ENCODE peak calls at places on chromosomes 12 and 14, in five cellular contexts. L, H, W, Z and S are unnamed samples.

GRCh38 chr14:105885561-105886320 is 359.4 kb downstream of the TMEM121 start:
- DNase-seq in L (no peak), H (no peak), W (peak; percentile 1), Z (peak; percentile 1), S (no peak)

GRCh38 chr14:24565766-24566165 is 10.3 kb downstream of the CTSG start:
- DNase-seq in L (no peak), H (no peak), W (no peak), Z (no peak), S (no peak)

GRCh38 chr14:103629503-103630121 is 601 bp downstream of the KLC1 start:
- DNase-seq in L (no peak), H (no peak), W (peak; percentile 68), Z (peak; percentile 52), S (peak; percentile 24)

GRCh38 chr14:49977126-49977841 is 84.4 kb downstream of the ARF6 start:
- DNase-seq in L (no peak), H (no peak), W (no peak), Z (no peak), S (no peak)

GRCh38 chr14:71103662-71104484 is 196.6 kb downstream of the PCNX1 start:
- DNase-seq in L (peak; percentile 23), H (peak; percentile 54), W (no peak), Z (no peak), S (no peak)

GRCh38 chr14:95463173-95463901 is 53.1 kb downstream of the SYNE3 start:
- DNase-seq in L (no peak), H (no peak), W (no peak), Z (no peak), S (no peak)

GRCh38 chr14:78509516-78509915 is 339.3 kb downstream of the NRXN3 start:
- DNase-seq in L (no peak), H (no peak), W (no peak), Z (no peak), S (no peak)

GRCh38 chr14:50335389-50335788 is 23.3 kb downstream of the DMAC2L start:
- DNase-seq in L (peak; percentile 19), H (peak; percentile 72), W (peak; percentile 33), Z (peak; percentile 20), S (no peak)

DNA sequence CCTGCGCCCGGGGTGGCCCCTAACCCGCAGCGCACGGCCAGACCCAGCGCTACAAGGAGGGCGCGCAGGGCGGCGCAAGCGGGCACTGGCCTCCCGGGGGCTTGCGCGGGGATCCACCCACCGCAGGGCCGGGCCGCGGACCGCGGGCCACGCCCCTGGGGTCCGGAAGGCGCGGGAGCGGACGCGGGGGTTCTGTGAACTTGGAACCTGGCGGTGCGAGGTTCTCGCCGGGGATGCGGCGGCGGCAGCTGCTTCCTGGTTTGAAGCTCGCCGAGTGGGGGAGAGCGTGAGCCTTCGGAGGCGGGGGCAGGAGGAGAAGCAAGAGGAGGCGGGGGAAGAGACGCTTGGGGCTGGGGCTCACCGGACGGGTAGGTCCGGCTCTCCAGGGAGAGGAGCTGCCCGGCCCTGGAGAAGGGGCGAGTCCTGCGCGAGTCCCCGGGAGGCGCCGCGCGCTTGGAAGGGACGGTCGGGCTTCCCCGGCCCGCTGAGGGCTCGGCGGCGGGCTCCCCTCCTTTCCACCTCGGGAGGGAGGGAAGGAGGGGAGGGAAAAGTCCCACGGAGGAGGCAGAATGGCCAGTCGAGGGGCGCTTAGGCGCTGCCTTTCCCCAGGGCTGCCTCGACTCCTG is at the start of gene PRKCH:
- DNase-seq in L (peak; percentile 54), H (peak; percentile 33), W (peak; percentile 73), Z (peak; percentile 72), S (peak; percentile 58)
- TF ChIP-seq CTCF in L (no peak), H (peak; percentile 21), W (no peak), Z (no peak), S (peak; percentile 35)

GRCh38 chr12:47885012-47885501 is 19.7 kb downstream of the VDR start:
- DNase-seq in L (no peak), H (no peak), W (no peak), Z (no peak), S (no peak)

GRCh38 chr12:47885566-47885965 is 19.2 kb downstream of the VDR start:
- DNase-seq in L (no peak), H (no peak), W (no peak), Z (no peak), S (no peak)

GRCh38 chr12:47888127-47888819 is 16.5 kb downstream of the VDR start:
- DNase-seq in L (no peak), H (no peak), W (no peak), Z (peak; percentile 83), S (no peak)

GRCh38 chr12:47887529-47887928 is 17.3 kb downstream of the VDR start:
- DNase-seq in L (no peak), H (no peak), W (no peak), Z (no peak), S (no peak)

GRCh38 chr12:47886471-47887240 is 18.1 kb downstream of the VDR start:
- DNase-seq in L (no peak), H (no peak), W (no peak), Z (no peak), S (no peak)
- TF ChIP-seq CTCF in L (no peak), H (peak; percentile 14), W (no peak), Z (no peak), S (no peak)

DNA sequence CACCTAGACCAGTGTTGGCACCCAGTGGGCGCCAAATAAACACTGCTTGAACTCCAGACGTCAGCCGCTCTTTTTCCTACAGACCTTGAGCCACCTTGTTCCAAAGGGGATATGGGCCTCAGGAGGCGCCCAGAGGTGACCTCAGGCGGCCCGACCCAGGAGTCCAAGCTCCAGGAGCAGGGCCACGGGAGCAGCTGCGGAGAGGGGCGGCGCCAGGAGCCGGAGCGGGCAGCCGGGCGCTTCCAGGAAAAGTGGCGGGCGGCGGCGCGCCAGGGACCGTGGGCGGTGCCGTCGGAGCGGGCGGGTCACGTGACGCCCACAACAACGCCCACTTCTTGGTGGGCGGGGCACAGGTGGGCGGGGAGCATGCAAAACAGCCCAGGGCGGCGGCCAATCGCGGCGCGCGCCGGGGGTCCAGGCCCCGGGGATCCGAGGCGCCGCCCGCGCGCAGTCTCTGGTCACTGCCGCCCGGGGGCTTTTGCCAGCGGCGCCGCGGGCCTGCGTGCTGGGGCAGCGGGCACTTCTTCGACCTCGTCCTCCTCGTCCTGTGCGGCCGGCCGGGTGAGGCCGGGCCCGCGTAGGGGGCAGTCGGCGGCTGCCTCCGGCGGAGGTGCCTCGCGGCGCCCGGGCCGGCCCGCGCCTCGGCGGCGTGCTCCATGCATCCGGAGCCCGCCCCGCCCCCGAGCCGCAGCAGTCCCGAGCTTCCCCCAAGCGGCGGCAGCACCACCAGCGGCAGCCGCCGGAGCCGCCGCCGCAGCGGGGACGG is at the start of gene ORAI1:
- DNase-seq in L (peak; percentile 80), H (peak; percentile 85), W (peak; percentile 96), Z (peak; percentile 96), S (peak; percentile 96)
- TF ChIP-seq CTCF in L (no peak), H (peak; percentile 4), W (no peak), Z (no peak), S (peak; percentile 21)

GRCh38 chr14:67004521-67004920 is 184.7 kb upstream of the GARIN2 start:
- DNase-seq in L (no peak), H (no peak), W (no peak), Z (no peak), S (no peak)
- TF ChIP-seq CTCF in L (no peak), H (no peak), W (no peak), Z (no peak), S (no peak)

GRCh38 chr12:89704457-89704856 is 4.2 kb downstream of the ATP2B1 start:
- DNase-seq in L (no peak), H (no peak), W (no peak), Z (no peak), S (no peak)

GRCh38 chr12:89708793-89709156 is at the start of gene ATP2B1:
- DNase-seq in L (no peak), H (peak; percentile 71), W (peak; percentile 79), Z (peak; percentile 88), S (peak; percentile 74)

GRCh38 chr12:89707623-89707991 is 1.0 kb downstream of the ATP2B1 start:
- DNase-seq in L (no peak), H (no peak), W (peak; percentile 49), Z (no peak), S (peak; percentile 24)

GRCh38 chr12:89707992-89708792 is 446 bp downstream of the ATP2B1 start:
- DNase-seq in L (no peak), H (peak; percentile 14), W (peak; percentile 51), Z (peak; percentile 39), S (peak; percentile 21)

GRCh38 chr12:89706551-89707348 is 1.9 kb downstream of the ATP2B1 start:
- DNase-seq in L (no peak), H (no peak), W (no peak), Z (peak; percentile 16), S (no peak)
- TF ChIP-seq CTCF in L (no peak), H (no peak), W (no peak), Z (no peak), S (no peak)

DNA sequence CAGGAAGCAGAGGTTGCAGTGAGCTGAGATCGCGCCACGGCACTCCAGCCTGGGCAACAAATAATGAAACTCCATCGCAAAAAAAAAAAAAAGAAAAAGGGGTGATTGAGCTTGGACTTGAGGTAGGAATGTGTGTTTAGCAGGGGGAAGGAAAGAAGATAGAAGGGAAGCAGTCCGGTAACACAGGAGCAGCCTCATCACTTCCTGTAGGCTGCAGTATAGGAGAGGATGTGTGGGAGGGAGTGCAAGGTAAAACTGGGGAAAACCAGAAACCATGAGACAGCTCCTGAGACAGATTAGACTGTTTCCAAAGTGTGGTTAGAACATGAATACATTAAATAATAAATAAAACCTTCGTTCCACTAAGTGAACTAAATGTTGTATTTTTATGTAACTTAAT is 49.2 kb downstream of the FGD4 start:
- DNase-seq in L (no peak), H (no peak), W (no peak), Z (no peak), S (no peak)
- TF ChIP-seq CTCF in L (no peak), H (peak; percentile 20), W (no peak), Z (no peak), S (no peak)

DNA sequence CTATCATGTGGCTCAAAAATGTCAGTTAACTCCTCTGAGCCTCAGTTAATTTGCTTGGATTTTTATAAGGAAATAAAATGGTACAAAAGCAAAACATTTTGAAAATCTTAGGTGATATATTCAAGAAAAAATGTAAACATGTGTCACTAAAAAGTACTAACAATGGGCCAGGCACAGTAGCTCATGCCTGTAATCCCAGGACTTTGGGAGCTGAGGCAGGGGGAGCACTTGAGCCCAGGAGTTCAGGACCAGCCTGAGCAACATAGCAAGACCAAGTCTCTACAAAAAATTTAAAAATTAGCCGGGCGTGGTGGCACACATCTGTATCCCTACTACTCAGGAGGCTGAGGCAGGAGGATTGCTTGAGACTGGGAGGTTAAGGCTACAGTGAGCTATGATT is 25.7 kb downstream of the AQP6 start:
- DNase-seq in L (no peak), H (no peak), W (no peak), Z (no peak), S (no peak)
- TF ChIP-seq CTCF in L (no peak), H (peak; percentile 25), W (no peak), Z (no peak), S (no peak)